ENCODE peak calls at places on chromosomes 11 and 22, in five cellular contexts. F is esophagus muscularis mucosa, Z is A549, C is T-helper 17 cell, M is lung. D is an unnamed sample.

GRCh38 chr11:11571893-11572292 is 49.9 kb downstream of the GALNT18 start:
- DNase-seq in M (no peak), Z (no peak), F (no peak), C (no peak), D (no peak)

GRCh38 chr22:24761888-24762675 is 12.4 kb downstream of the PIWIL3 start:
- DNase-seq in Z (no peak), C (no peak), M (no peak), F (no peak), D (no peak)

GRCh38 chr11:72239849-72240460 is 4.0 kb downstream of the PHOX2A start:
- DNase-seq in F (no peak), M (peak; percentile 51), Z (no peak), C (no peak), D (no peak)

GRCh38 chr11:75480185-75480889 is 45.4 kb downstream of the GDPD5 start:
- DNase-seq in C (no peak), Z (no peak), F (no peak), M (no peak), D (no peak)

GRCh38 chr11:106917973-106918372 is 100.3 kb downstream of the GUCY1A2 start:
- DNase-seq in Z (no peak), F (no peak), C (no peak), M (no peak), D (no peak)

GRCh38 chr22:29912605-29913398 is 29.8 kb downstream of the MTMR3 start:
- DNase-seq in M (no peak), F (no peak), Z (peak; percentile 24), C (no peak), D (no peak)

GRCh38 chr11:79259800-79260199 is 181.0 kb downstream of the TENM4 start:
- DNase-seq in F (no peak), C (no peak), M (no peak), Z (peak; percentile 20), D (no peak)

GRCh38 chr22:35961480-35961902 is 67.1 kb downstream of the RBFOX2 start:
- DNase-seq in Z (peak; percentile 37), C (no peak), M (peak; percentile 29), F (no peak), D (peak; percentile 48)

GRCh38 chr22:47608421-47608820 is 846.0 kb downstream of the TBC1D22A start:
- DNase-seq in F (no peak), C (no peak), M (no peak), Z (no peak), D (no peak)

GRCh38 chr11:22115470-22116037 is 77.3 kb upstream of the ANO5 start:
- DNase-seq in F (no peak), Z (no peak), C (no peak), M (no peak), D (no peak)

GRCh38 chr11:73019996-73020395 is 122.1 kb downstream of the FCHSD2 start:
- DNase-seq in Z (no peak), M (no peak), F (no peak), C (no peak), D (no peak)

GRCh38 chr11:120471131-120471530 is 40.4 kb upstream of the GRIK4 start:
- DNase-seq in C (no peak), M (no peak), Z (no peak), F (no peak), D (peak; percentile 66)

GRCh38 chr11:75966546-75967287 is 151.7 kb downstream of the UVRAG start:
- DNase-seq in C (no peak), Z (peak; percentile 9), M (no peak), F (no peak), D (peak; percentile 12)

GRCh38 chr11:100730266-100730665 is 43.2 kb downstream of the ARHGAP42 start:
- DNase-seq in M (no peak), F (no peak), Z (no peak), C (no peak), D (no peak)

GRCh38 chr22:20953668-20954500 is 13.2 kb upstream of the AIFM3 start:
- DNase-seq in F (no peak), C (no peak), Z (peak; percentile 16), M (no peak), D (no peak)

GRCh38 chr22:30327864-30328345 is 1.2 kb upstream of the TBC1D10A start:
- DNase-seq in C (no peak), M (no peak), Z (peak; percentile 31), F (no peak), D (no peak)

GRCh38 chr11:101348786-101349185 is 219.2 kb upstream of the PGR start:
- DNase-seq in F (no peak), M (no peak), Z (no peak), C (no peak), D (no peak)

GRCh38 chr11:9664276-9665171 is 647 bp downstream of the SWAP70 start:
- DNase-seq in C (no peak), Z (peak; percentile 58), M (peak; percentile 52), F (no peak), D (peak; percentile 68)

GRCh38 chr22:42648368-42649260 is 578 bp downstream of the CYB5R3 start:
- DNase-seq in F (no peak), M (peak; percentile 58), Z (peak; percentile 43), C (no peak), D (peak; percentile 50)

GRCh38 chr11:11538277-11538960 is 83.4 kb downstream of the GALNT18 start:
- DNase-seq in M (no peak), C (no peak), Z (no peak), F (no peak), D (no peak)

GRCh38 chr11:117824571-117825537 is at the start of gene FXYD2:
- DNase-seq in F (no peak), C (no peak), Z (no peak), M (no peak), D (no peak)

GRCh38 chr11:129141748-129142475 is 50.2 kb downstream of the ARHGAP32 start:
- DNase-seq in F (no peak), Z (no peak), M (no peak), C (no peak), D (no peak)

GRCh38 chr11:88035271-88035670 is 140.0 kb downstream of the RAB38 start:
- DNase-seq in F (no peak), Z (no peak), C (no peak), M (no peak), D (no peak)

GRCh38 chr22:23180893-23181762 is 819 bp downstream of the BCR start:
- DNase-seq in F (no peak), Z (peak; percentile 26), C (no peak), M (no peak), D (no peak)

GRCh38 chr11:12846766-12847615 is 162.1 kb upstream of the RASSF10 start:
- DNase-seq in F (no peak), Z (no peak), M (no peak), C (no peak), D (no peak)

GRCh38 chr11:35714882-35715612 is 52.5 kb downstream of the TRIM44 start:
- DNase-seq in M (no peak), C (no peak), F (no peak), Z (no peak), D (peak; percentile 79)

GRCh38 chr11:65953471-65953870 is 8.1 kb upstream of the SART1 start:
- DNase-seq in F (no peak), Z (no peak), M (no peak), C (no peak), D (no peak)

GRCh38 chr22:23291806-23292452 is 111.6 kb downstream of the BCR start:
- DNase-seq in M (no peak), F (no peak), C (no peak), Z (no peak), D (no peak)

GRCh38 chr11:33692013-33692504 is 8.6 kb downstream of the C11orf91 start:
- DNase-seq in F (no peak), Z (peak; percentile 94), C (no peak), M (peak; percentile 73), D (peak; percentile 94)

GRCh38 chr22:42901790-42902508 is 44.9 kb upstream of the ARFGAP3 start:
- DNase-seq in M (no peak), Z (no peak), F (no peak), C (no peak), D (no peak)

GRCh38 chr11:131668867-131669780 is 298.7 kb downstream of the NTM start:
- DNase-seq in C (no peak), Z (peak; percentile 42), F (no peak), M (peak; percentile 42), D (peak; percentile 43)

GRCh38 chr11:111735262-111736116 is 30.7 kb downstream of the PPP2R1B start:
- DNase-seq in M (peak; percentile 63), C (no peak), F (no peak), Z (peak; percentile 56), D (peak; percentile 82)

GRCh38 chr11:37572491-37573171 is 974.6 kb upstream of the RAG2 start:
- DNase-seq in C (no peak), F (no peak), Z (no peak), M (no peak), D (no peak)
- H3K9me3 ChIP-seq in C (no peaks in the 10 kb centered on the region), F (no peaks in the 10 kb centered on the region), Z (no peaks in the 10 kb centered on the region), M (no peaks in the 10 kb centered on the region), D (no peaks in the 10 kb centered on the region)

DNA sequence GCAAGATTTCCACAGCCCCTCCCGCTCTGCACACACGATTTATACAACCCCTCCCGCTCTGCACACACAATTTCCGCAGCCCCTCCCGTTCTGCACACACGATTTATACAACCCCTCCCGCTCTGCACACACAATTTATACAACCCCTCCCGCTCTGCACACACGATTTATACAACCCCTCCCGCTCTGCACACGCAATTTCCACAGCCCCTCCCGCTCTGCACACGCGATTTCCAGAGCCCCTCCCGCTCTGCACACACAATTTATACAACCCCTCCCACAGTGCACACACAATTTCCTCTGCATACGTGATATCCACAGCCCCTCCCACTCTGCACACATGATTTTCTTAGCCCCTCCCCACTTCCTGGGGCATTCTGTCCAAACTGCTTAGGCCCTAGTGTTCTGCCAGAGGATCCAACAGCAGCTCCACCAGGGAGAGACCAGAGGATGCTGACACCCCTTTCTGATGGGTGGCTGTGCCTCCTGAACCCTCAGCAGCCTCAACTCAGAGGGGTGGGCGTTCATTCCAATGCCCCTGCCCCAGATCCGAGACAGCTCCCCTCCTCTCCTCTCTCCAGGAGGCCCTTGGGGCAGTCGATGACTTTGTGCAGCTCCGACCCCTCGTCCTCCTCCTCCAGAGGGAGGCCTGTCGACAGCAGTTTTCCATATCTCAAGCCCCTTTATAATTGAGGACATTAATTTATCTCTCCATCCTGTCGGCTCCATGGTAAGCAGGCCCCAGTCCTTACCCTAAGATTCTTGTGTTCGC is 671.7 kb downstream of the BRD1 start:
- DNase-seq in Z (no peak), M (no peak), F (no peak), C (no peak), D (no peak)
- H3K9me3 ChIP-seq in Z (no peaks in the 10 kb centered on the region), M (no peaks in the 10 kb centered on the region), F (no peaks in the 10 kb centered on the region), C (no peaks in the 10 kb centered on the region), D (peaks cover 24% of the 10 kb centered on the region)

GRCh38 chr22:46065733-46066454 is 84.4 kb upstream of the PPARA start:
- DNase-seq in F (no peak), C (no peak), M (no peak), Z (no peak), D (peak; percentile 76)
- H3K9me3 ChIP-seq in F (no peaks in the 10 kb centered on the region), C (no peaks in the 10 kb centered on the region), M (no peaks in the 10 kb centered on the region), Z (no peaks in the 10 kb centered on the region), D (no peaks in the 10 kb centered on the region)

GRCh38 chr11:99371257-99371656 is 350.5 kb downstream of the CNTN5 start:
- DNase-seq in C (no peak), M (no peak), Z (no peak), F (no peak), D (no peak)
- H3K9me3 ChIP-seq in C (no peaks in the 10 kb centered on the region), M (no peaks in the 10 kb centered on the region), Z (no peaks in the 10 kb centered on the region), F (no peaks in the 10 kb centered on the region), D (no peaks in the 10 kb centered on the region)

GRCh38 chr11:55497068-55497467 is 57.2 kb upstream of the OR4C15 start:
- DNase-seq in F (no peak), C (no peak), Z (no peak), M (no peak), D (no peak)

GRCh38 chr11:55503449-55503848 is 50.8 kb upstream of the OR4C15 start:
- DNase-seq in F (no peak), Z (no peak), M (no peak), C (no peak), D (no peak)

GRCh38 chr11:55501014-55501413 is 53.3 kb upstream of the OR4C15 start:
- DNase-seq in C (no peak), F (no peak), M (no peak), Z (no peak), D (no peak)
- H3K9me3 ChIP-seq in C (no peaks in the 10 kb centered on the region), F (no peaks in the 10 kb centered on the region), M (peaks cover 19% of the 10 kb centered on the region), Z (peaks cover 5% of the 10 kb centered on the region), D (peaks cover 5% of the 10 kb centered on the region)